ENCODE peak calls at places on chromosomes 6 and 20, in seven cellular contexts. O is PC-9; N is caudate nucleus; T is DMS 273 treated with DMSO at 0.1 percent for 48 hours; M is NB4; V is HFFc6; Q is effector memory CD4-positive, alpha-beta T cell. R is an unnamed sample.

GRCh38 chr6:50849016-50849748 is 30.5 kb downstream of the TFAP2B start:
- DNase-seq in N (no peak), O (no peak), Q (no peak), V (no peak), M (no peak), T (no peak), R (no peak)

GRCh38 chr6:117267766-117268534 is 2.6 kb downstream of the VGLL2 start:
- DNase-seq in M (peak), Q (no peak), V (no peak), O (no peak), N (no peak), T (no peak), R (no peak)

GRCh38 chr6:31794294-31794865 is 1.2 kb downstream of the VARS1 start:
- DNase-seq in V (peak), O (no peak), N (no peak), Q (no peak), M (peak), T (no peak), R (no peak)

GRCh38 chr6:16244869-16245451 is 6.6 kb downstream of the GMPR start:
- DNase-seq in T (no peak), N (no peak), V (no peak), Q (no peak), M (no peak), O (no peak), R (no peak)

GRCh38 chr6:39758905-39759605 is 33.1 kb upstream of the DAAM2 start:
- DNase-seq in T (no peak), Q (no peak), N (no peak), V (no peak), M (no peak), O (no peak), R (no peak)

GRCh38 chr6:167920165-167920564 is 77.3 kb upstream of the KIF25 start:
- DNase-seq in N (no peak), T (no peak), Q (no peak), V (no peak), M (no peak), O (no peak), R (no peak)

GRCh38 chr6:18501313-18502013 is 114.3 kb downstream of the RNF144B start:
- DNase-seq in V (no peak), N (no peak), Q (no peak), T (no peak), M (peak), O (no peak), R (no peak)

GRCh38 chr20:60693513-60694133 is 558.4 kb upstream of the CDH4 start:
- DNase-seq in T (no peak), Q (no peak), M (no peak), N (no peak), O (no peak), V (no peak), R (no peak)

GRCh38 chr6:44701637-44702101 is 314.2 kb downstream of the CDC5L start:
- DNase-seq in V (no peak), M (no peak), N (no peak), Q (no peak), O (no peak), T (no peak), R (no peak)

GRCh38 chr6:109318328-109318876 is 63.9 kb downstream of the CD164 start:
- DNase-seq in V (no peak), Q (no peak), N (peak), O (no peak), M (no peak), T (no peak), R (no peak)

GRCh38 chr6:28673417-28673799 is 147.7 kb downstream of the GPX5 start:
- DNase-seq in T (no peak), O (no peak), V (no peak), M (no peak), N (no peak), Q (no peak), R (no peak)

GRCh38 chr20:32516985-32517873 is 67.9 kb downstream of the NOL4L start:
- DNase-seq in N (no peak), O (no peak), Q (no peak), V (no peak), M (no peak), T (no peak), R (no peak)

GRCh38 chr6:26484161-26484560 is 15.9 kb upstream of the BTN1A1 start:
- DNase-seq in M (no peak), Q (no peak), O (no peak), V (no peak), T (no peak), N (no peak), R (no peak)

GRCh38 chr6:24296944-24297343 is 60.9 kb downstream of the DCDC2 start:
- DNase-seq in V (no peak), Q (no peak), O (no peak), M (no peak), T (no peak), N (no peak), R (no peak)

GRCh38 chr6:117222861-117223260 is 42.5 kb upstream of the VGLL2 start:
- DNase-seq in V (no peak), Q (no peak), M (no peak), T (no peak), O (no peak), N (no peak), R (no peak)

GRCh38 chr6:36938536-36938935 is 16.0 kb upstream of the PI16 start:
- DNase-seq in Q (no peak), N (no peak), O (peak), T (no peak), V (peak), M (no peak), R (no peak)

GRCh38 chr6:43628392-43629103 is 516 bp downstream of the GTPBP2 start:
- DNase-seq in O (peak), N (no peak), V (peak), T (no peak), Q (peak), M (peak), R (peak)

GRCh38 chr20:54382419-54382818 is 93.0 kb upstream of the DOK5 start:
- DNase-seq in N (no peak), Q (no peak), T (no peak), M (no peak), V (no peak), O (peak), R (no peak)

GRCh38 chr6:16028966-16029365 is 99.9 kb upstream of the MYLIP start:
- DNase-seq in Q (no peak), T (no peak), O (no peak), N (no peak), V (no peak), M (no peak), R (no peak)

GRCh38 chr6:35237466-35237865 is 22.1 kb upstream of the ZNF76 start:
- DNase-seq in M (peak), O (no peak), N (no peak), T (no peak), Q (no peak), V (no peak), R (no peak)

GRCh38 chr6:141403827-141404226 is 728.9 kb upstream of the GJE1 start:
- DNase-seq in T (no peak), Q (no peak), N (no peak), O (no peak), V (no peak), M (no peak), R (no peak)

GRCh38 chr6:27592481-27593199 is 119.7 kb upstream of the ZNF184 start:
- DNase-seq in N (no peak), M (peak), T (peak), Q (no peak), V (peak), O (peak), R (no peak)

GRCh38 chr6:18215436-18215835 is 48.9 kb downstream of the DEK start:
- DNase-seq in V (no peak), Q (no peak), O (no peak), T (no peak), M (peak), N (no peak), R (no peak)

GRCh38 chr6:14441371-14441781 is 323.8 kb downstream of the CD83 start:
- DNase-seq in V (no peak), Q (no peak), N (no peak), O (no peak), T (peak), M (no peak), R (no peak)

GRCh38 chr6:116444092-116444491 is 17.1 kb upstream of the CALHM6 start:
- DNase-seq in O (no peak), V (peak), Q (no peak), M (peak), T (no peak), N (no peak), R (no peak)

GRCh38 chr6:1606533-1607235 is 3.0 kb upstream of the FOXC1 start:
- DNase-seq in Q (no peak), N (no peak), O (peak), T (no peak), M (peak), V (no peak), R (no peak)

GRCh38 chr6:27478706-27479318 is 5.9 kb upstream of the ZNF184 start:
- DNase-seq in T (peak), O (peak), M (peak), N (peak), V (peak), Q (peak), R (peak)

GRCh38 chr20:235891-236290 is 8.8 kb downstream of the DEFB129 start:
- DNase-seq in T (no peak), N (no peak), M (peak), V (peak), O (no peak), Q (no peak), R (no peak)

GRCh38 chr20:62068997-62069396 is 3.3 kb upstream of the TAF4 start:
- DNase-seq in N (no peak), O (no peak), V (no peak), M (no peak), T (no peak), Q (no peak), R (no peak)

GRCh38 chr6:32854376-32855178 is 585 bp downstream of the PSMB9 start:
- DNase-seq in N (peak), O (no peak), M (peak), T (no peak), Q (peak), V (no peak), R (peak)

GRCh38 chr20:32168184-32168910 is 39.2 kb downstream of the PLAGL2 start:
- DNase-seq in O (peak), V (peak), T (no peak), Q (no peak), N (no peak), M (no peak), R (no peak)

GRCh38 chr20:35146299-35146921 is 726 bp downstream of the EDEM2 start:
- DNase-seq in N (no peak), Q (no peak), M (peak), O (no peak), T (no peak), V (no peak), R (no peak)